ENCODE peak calls at places on chromosome X, in five cellular contexts. X is nucleus accumbens, N is GM18507, R is testis, H is HEK293T. O is an unnamed sample.

GRCh38 chrX:78652971-78653822 is 5.9 kb downstream of the RTL3 start:
- DNase-seq in X (no peak), N (no peak), R (no peak), H (no peak), O (no peak)

GRCh38 chrX:11239230-11239629 is 54.0 kb upstream of the AMELX start:
- DNase-seq in X (no peak), N (no peak), R (no peak), H (no peak), O (no peak)

GRCh38 chrX:22340022-22340616 is 67.4 kb downstream of the CBLL2 start:
- DNase-seq in X (no peak), N (no peak), R (no peak), H (no peak), O (no peak)

GRCh38 chrX:113868169-113868568 is 715.7 kb upstream of the HTR2C start:
- DNase-seq in X (no peak), N (no peak), R (no peak), H (no peak), O (no peak)

GRCh38 chrX:26649534-26649933 is 433.6 kb downstream of the MAGEB5 start:
- DNase-seq in X (no peak), N (no peak), R (peak), H (peak), O (no peak)

GRCh38 chrX:2664497-2664896 is 26.6 kb upstream of the CD99 start:
- DNase-seq in X (no peak), N (no peak), R (peak), H (no peak), O (no peak)

GRCh38 chrX:123817288-123817894 is 42.5 kb upstream of the XIAP start:
- DNase-seq in X (no peak), N (no peak), R (no peak), H (no peak), O (no peak)

GRCh38 chrX:43716144-43716543 is 60.0 kb downstream of the MAOA start:
- DNase-seq in X (no peak), N (no peak), R (no peak), H (no peak), O (no peak)

GRCh38 chrX:104270212-104270611 is 15.5 kb upstream of the ESX1 start:
- DNase-seq in X (no peak), N (no peak), R (no peak), H (peak), O (no peak)

GRCh38 chrX:23732704-23733103 is 10.4 kb downstream of the ACOT9 start:
- DNase-seq in X (no peak), N (no peak), R (no peak), H (no peak), O (no peak)

GRCh38 chrX:131394384-131394783 is 105.3 kb upstream of the IGSF1 start:
- DNase-seq in X (no peak), N (no peak), R (no peak), H (no peak), O (no peak)

GRCh38 chrX:152138388-152138784 is at the start of gene MAGEA10:
- DNase-seq in X (no peak), N (no peak), R (peak), H (no peak), O (no peak)

GRCh38 chrX:129748265-129748664 is 9.5 kb downstream of the XPNPEP2 start:
- DNase-seq in X (no peak), N (no peak), R (no peak), H (no peak), O (no peak)

GRCh38 chrX:148947399-148948025 is 447.1 kb downstream of the AFF2 start:
- DNase-seq in X (no peak), N (no peak), R (no peak), H (no peak), O (no peak)

GRCh38 chrX:112761239-112762207 is 79.1 kb downstream of the AMOT start:
- DNase-seq in X (no peak), N (no peak), R (no peak), H (no peak), O (no peak)

GRCh38 chrX:30570505-30570904 is 7.1 kb downstream of the TASL start:
- DNase-seq in X (no peak), N (no peak), R (no peak), H (no peak), O (no peak)

O was measured in posterior cingulate gyrus.